ENCODE peak calls at places on chromosomes 4 and X, in eight cellular contexts. B, M, E, Q, A, V, F and J are unnamed samples.

GRCh38 chr4:39045791-39046221 is 13.6 kb upstream of the TMEM156 start:
- DNase-seq in B (peak), M (peak), E (peak), Q (no peak), A (no peak), V (no peak), F (no peak), J (no peak)

GRCh38 chrX:108511721-108512120 is 72.1 kb downstream of the COL4A5 start:
- DNase-seq in B (peak), M (no peak), E (peak), Q (no peak), A (peak), V (no peak), F (no peak), J (no peak)

GRCh38 chrX:34656842-34657780 is at the start of gene TMEM47:
- DNase-seq in B (peak), M (peak), E (peak), Q (peak), A (peak), V (peak), F (peak), J (peak)

GRCh38 chr4:7191546-7192251 is 639 bp upstream of the SORCS2 start:
- DNase-seq in B (no peak), M (no peak), E (no peak), Q (peak), A (no peak), V (no peak), F (no peak), J (no peak)

GRCh38 chr4:44149242-44149641 is 299.4 kb downstream of the KCTD8 start:
- DNase-seq in B (no peak), M (no peak), E (no peak), Q (no peak), A (no peak), V (no peak), F (no peak), J (no peak)

GRCh38 chr4:107519057-107519456 is 201.0 kb downstream of the PAPSS1 start:
- DNase-seq in B (peak), M (peak), E (peak), Q (no peak), A (peak), V (no peak), F (peak), J (no peak)

GRCh38 chr4:7374571-7374970 is 60.2 kb downstream of the PSAPL1 start:
- DNase-seq in B (no peak), M (no peak), E (no peak), Q (no peak), A (no peak), V (no peak), F (no peak), J (no peak)

GRCh38 chr4:139389102-139389501 is 64.8 kb upstream of the RAB33B start:
- DNase-seq in B (no peak), M (no peak), E (no peak), Q (no peak), A (no peak), V (no peak), F (no peak), J (no peak)

GRCh38 chr4:118716304-118716703 is 31.1 kb downstream of the METTL14 start:
- DNase-seq in B (no peak), M (no peak), E (no peak), Q (no peak), A (no peak), V (no peak), F (no peak), J (no peak)

GRCh38 chr4:122500852-122501501 is 44.5 kb upstream of the IL2 start:
- DNase-seq in B (no peak), M (no peak), E (no peak), Q (no peak), A (no peak), V (no peak), F (no peak), J (no peak)

GRCh38 chrX:17474892-17475291 is 99.9 kb downstream of the NHS start:
- DNase-seq in B (peak), M (peak), E (peak), Q (no peak), A (no peak), V (no peak), F (no peak), J (no peak)

GRCh38 chrX:12615061-12615460 is 176.2 kb upstream of the PRPS2 start:
- DNase-seq in B (no peak), M (no peak), E (no peak), Q (no peak), A (no peak), V (no peak), F (no peak), J (no peak)

GRCh38 chr4:100041646-100042045 is 91.6 kb upstream of the H2AZ1 start:
- DNase-seq in B (peak), M (no peak), E (peak), Q (no peak), A (peak), V (no peak), F (no peak), J (no peak)

GRCh38 chr4:124191329-124191728 is 521.2 kb downstream of the ANKRD50 start:
- DNase-seq in B (no peak), M (no peak), E (no peak), Q (no peak), A (no peak), V (no peak), F (no peak), J (no peak)

GRCh38 chr4:114151-114550 is 10.2 kb upstream of the ZNF718 start:
- DNase-seq in B (no peak), M (no peak), E (no peak), Q (no peak), A (no peak), V (no peak), F (no peak), J (no peak)

GRCh38 chr4:8840006-8840793 is 31.4 kb downstream of the HMX1 start:
- DNase-seq in B (no peak), M (no peak), E (no peak), Q (peak), A (no peak), V (no peak), F (no peak), J (no peak)

GRCh38 chr4:165332502-165332901 is 5.0 kb downstream of the MSMO1 start:
- DNase-seq in B (no peak), M (no peak), E (no peak), Q (no peak), A (no peak), V (no peak), F (no peak), J (no peak)

GRCh38 chr4:165330071-165330470 is 2.6 kb downstream of the MSMO1 start:
- DNase-seq in B (no peak), M (no peak), E (no peak), Q (no peak), A (no peak), V (no peak), F (no peak), J (no peak)

GRCh38 chr4:165331316-165331715 is 3.8 kb downstream of the MSMO1 start:
- DNase-seq in B (no peak), M (no peak), E (peak), Q (no peak), A (no peak), V (no peak), F (no peak), J (no peak)

GRCh38 chr4:165330666-165331065 is 3.2 kb downstream of the MSMO1 start:
- DNase-seq in B (no peak), M (no peak), E (no peak), Q (no peak), A (no peak), V (no peak), F (no peak), J (no peak)

DNA sequence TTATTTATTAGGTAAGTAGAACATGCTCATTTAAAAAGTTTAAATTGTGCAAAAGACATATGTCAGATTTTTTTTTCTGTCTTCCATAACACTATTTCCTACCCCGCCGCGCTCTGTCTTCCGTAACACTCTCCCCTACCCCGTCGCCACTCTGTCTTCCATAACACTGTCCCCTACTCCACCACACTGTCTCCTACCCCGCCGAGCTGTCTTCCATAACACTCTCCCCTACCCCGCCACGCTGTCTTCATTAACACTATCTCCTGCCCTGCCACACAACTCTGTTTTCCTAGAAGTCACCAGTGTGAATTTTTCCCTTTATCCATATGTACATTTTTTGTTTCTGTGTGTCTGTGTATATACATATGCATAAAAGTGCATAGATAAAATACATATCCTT is 4.4 kb downstream of the MSMO1 start:
- DNase-seq in B (no peak), M (no peak), E (no peak), Q (no peak), A (no peak), V (no peak), F (no peak), J (no peak)
- H3K4me3 ChIP-seq in B (no peak), M (no peak), E (no peak), Q (no peak), A (peak), V (no peak), F (peak), J (no peak)

GRCh38 chrX:69258893-69259292 is 93.6 kb upstream of the PJA1 start:
- DNase-seq in B (no peak), M (no peak), E (no peak), Q (no peak), A (no peak), V (no peak), F (no peak), J (no peak)

GRCh38 chrX:69264134-69264533 is 98.9 kb upstream of the PJA1 start:
- DNase-seq in B (no peak), M (no peak), E (no peak), Q (no peak), A (no peak), V (no peak), F (no peak), J (no peak)

GRCh38 chrX:69263421-69263820 is 98.2 kb upstream of the PJA1 start:
- DNase-seq in B (no peak), M (no peak), E (no peak), Q (no peak), A (no peak), V (no peak), F (no peak), J (no peak)

GRCh38 chrX:69257504-69258127 is 92.4 kb upstream of the PJA1 start:
- DNase-seq in B (no peak), M (no peak), E (no peak), Q (no peak), A (no peak), V (no peak), F (no peak), J (no peak)

GRCh38 chrX:69262036-69262905 is 97.0 kb upstream of the PJA1 start:
- DNase-seq in B (peak), M (peak), E (no peak), Q (no peak), A (no peak), V (no peak), F (no peak), J (no peak)
- H3K4me3 ChIP-seq in B (no peak), M (no peak), E (no peak), Q (no peak), A (no peak), V (no peak), F (no peak), J (no peak)

GRCh38 chr4:102335616-102336015 is 9.7 kb downstream of the SLC39A8 start:
- DNase-seq in B (no peak), M (no peak), E (no peak), Q (no peak), A (no peak), V (no peak), F (no peak), J (no peak)

GRCh38 chr4:102338405-102338804 is 6.9 kb downstream of the SLC39A8 start:
- DNase-seq in B (no peak), M (no peak), E (peak), Q (no peak), A (no peak), V (no peak), F (no peak), J (no peak)

GRCh38 chr4:102342404-102343074 is 2.7 kb downstream of the SLC39A8 start:
- DNase-seq in B (no peak), M (no peak), E (no peak), Q (no peak), A (no peak), V (no peak), F (no peak), J (no peak)

GRCh38 chr4:102341201-102341600 is 4.1 kb downstream of the SLC39A8 start:
- DNase-seq in B (no peak), M (no peak), E (no peak), Q (no peak), A (no peak), V (no peak), F (no peak), J (no peak)

GRCh38 chr4:102339018-102339417 is 6.3 kb downstream of the SLC39A8 start:
- DNase-seq in B (no peak), M (no peak), E (no peak), Q (no peak), A (no peak), V (no peak), F (no peak), J (no peak)
- H3K4me3 ChIP-seq in B (no peak), M (no peak), E (no peak), Q (no peak), A (no peak), V (no peak), F (no peak), J (no peak)

DNA sequence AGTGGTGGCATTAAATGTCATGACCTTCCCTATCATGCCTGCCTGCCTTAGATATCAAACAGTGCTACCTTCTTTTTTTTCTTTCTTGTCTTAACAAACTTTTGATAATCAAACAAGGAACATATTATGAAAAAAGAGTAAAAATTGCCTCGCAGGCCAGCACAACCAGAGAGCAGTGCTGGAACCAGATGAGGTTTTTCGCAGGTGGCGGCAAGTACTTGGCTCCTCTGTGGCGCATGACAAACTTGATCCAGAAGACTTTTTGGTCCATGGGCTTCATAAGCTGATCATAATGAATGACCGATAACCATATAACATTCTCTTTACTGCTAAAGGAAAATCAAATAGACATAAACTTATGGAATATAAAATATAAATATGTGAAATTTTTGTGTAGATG is 61.8 kb downstream of the UGT2B10 start:
- DNase-seq in B (no peak), M (no peak), E (no peak), Q (no peak), A (no peak), V (peak), F (no peak), J (no peak)
- H3K4me3 ChIP-seq in B (no peak), M (no peak), E (no peak), Q (no peak), A (no peak), V (peak), F (no peak), J (no peak)

DNA sequence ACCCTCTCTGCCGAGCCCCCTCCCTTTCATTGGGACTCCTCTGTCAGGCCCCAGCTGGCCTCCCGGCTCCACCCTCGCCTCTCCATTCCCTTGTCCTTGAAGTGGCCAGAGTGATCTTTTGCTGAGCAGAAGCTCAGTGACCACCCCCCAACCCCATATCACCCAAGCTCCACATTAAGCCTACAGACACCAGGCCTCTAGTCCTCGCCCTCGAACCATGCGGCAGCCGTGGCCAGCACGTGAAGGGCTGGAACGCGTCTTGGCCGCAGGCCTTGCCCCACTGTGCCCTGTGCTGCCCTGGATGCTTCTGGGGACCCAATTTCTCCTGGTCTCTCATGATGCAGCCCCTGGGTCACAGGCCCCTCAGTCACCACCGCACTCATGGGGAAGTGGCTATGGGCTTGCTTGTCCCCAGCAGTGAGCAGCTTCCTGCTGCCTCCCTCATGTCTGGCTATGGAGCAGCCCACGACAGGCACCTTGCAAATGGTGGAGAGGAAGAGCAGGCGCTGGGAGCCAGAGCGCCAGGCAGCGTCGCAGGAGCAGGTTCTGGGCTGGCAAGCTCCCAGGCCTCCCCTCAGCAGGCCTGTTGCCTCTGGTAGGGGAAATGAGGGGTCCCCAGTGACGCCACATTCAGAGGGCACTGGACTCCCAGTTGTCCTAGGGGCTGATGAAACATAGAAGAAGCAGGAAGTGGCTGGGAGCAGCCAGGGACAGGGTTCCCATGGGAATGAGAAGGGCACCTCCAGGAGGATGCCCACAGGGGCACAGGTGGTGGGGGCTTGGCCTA is 757 bp upstream of the SRPK3 start:
- DNase-seq in B (no peak), M (no peak), E (no peak), Q (no peak), A (no peak), V (peak), F (no peak), J (no peak)
- H3K4me3 ChIP-seq in B (no peak), M (no peak), E (no peak), Q (peak), A (no peak), V (no peak), F (no peak), J (no peak)

GRCh38 chrX:150694738-150695410 is 1.7 kb downstream of the MTMR1 start:
- DNase-seq in B (no peak), M (no peak), E (peak), Q (no peak), A (no peak), V (no peak), F (no peak), J (no peak)
- H3K4me3 ChIP-seq in B (no peak), M (no peak), E (no peak), Q (peak), A (no peak), V (no peak), F (no peak), J (no peak)

GRCh38 chr4:3037957-3038451 is 36.3 kb downstream of the HTT-AS start:
- DNase-seq in B (no peak), M (peak), E (no peak), Q (peak), A (no peak), V (no peak), F (no peak), J (no peak)
- H3K4me3 ChIP-seq in B (no peak), M (no peak), E (no peak), Q (peak), A (no peak), V (no peak), F (no peak), J (peak)

DNA sequence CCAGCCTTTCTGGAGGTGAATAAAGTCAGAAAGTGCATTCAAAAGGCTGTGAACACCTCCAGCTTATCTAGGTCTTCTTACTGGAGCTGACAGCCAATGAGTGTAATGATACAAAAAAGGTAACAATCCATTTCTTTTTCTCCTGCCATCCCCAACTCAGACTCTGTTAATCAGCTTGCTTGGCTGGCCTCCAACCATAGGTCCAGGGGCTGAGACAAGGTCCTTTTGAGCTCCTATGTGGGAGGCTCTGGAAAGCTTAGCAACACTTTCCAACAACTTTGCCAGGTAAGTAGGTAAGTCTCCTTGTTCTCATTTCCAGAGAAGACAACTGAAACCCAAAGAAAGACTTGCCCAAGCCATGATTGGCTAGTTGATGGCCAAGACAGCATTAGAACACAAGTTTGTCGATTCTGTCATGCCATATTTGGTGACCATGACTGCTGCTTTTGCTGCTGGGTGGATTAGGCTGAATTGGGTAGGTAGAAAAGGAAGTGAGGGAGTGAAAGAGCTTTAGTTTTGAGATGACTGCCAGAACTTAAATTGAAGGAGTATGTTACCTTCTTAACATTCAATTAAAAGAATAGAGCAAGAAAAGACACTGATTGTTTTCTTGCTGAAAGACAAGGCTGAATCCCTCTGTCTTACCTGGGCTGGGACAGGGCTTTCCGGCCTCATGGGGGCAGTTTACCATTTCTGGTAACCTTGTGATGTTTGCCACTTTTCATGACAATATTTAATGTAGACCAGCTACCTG is 22.8 kb downstream of the VSIG4 start:
- DNase-seq in B (no peak), M (no peak), E (no peak), Q (no peak), A (no peak), V (no peak), F (no peak), J (no peak)
- H3K4me3 ChIP-seq in B (no peak), M (no peak), E (no peak), Q (no peak), A (no peak), V (no peak), F (no peak), J (no peak)

DNA sequence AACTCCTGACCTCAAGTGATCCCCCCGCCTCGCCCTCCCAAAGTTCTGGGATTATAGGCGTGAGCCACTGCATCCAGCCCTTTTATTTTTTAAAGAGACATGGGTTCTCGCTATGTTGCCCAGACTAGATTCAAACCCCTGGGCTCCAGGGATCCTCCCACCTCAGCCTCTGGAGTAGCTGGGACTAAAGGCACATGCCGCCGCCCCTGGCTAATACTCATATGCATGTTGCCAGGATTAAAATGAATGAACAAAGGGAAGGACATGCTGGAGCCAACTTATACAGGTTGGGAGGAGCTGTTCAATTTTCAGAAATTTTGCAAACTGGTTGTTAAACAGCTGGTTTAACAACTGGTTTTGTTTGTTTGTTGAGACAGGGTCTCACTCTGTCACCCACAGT is 1.4 kb upstream of the FTSJ1 start:
- DNase-seq in B (no peak), M (no peak), E (no peak), Q (no peak), A (no peak), V (no peak), F (no peak), J (no peak)
- H3K4me3 ChIP-seq in B (no peak), M (no peak), E (no peak), Q (no peak), A (no peak), V (no peak), F (peak), J (no peak)

DNA sequence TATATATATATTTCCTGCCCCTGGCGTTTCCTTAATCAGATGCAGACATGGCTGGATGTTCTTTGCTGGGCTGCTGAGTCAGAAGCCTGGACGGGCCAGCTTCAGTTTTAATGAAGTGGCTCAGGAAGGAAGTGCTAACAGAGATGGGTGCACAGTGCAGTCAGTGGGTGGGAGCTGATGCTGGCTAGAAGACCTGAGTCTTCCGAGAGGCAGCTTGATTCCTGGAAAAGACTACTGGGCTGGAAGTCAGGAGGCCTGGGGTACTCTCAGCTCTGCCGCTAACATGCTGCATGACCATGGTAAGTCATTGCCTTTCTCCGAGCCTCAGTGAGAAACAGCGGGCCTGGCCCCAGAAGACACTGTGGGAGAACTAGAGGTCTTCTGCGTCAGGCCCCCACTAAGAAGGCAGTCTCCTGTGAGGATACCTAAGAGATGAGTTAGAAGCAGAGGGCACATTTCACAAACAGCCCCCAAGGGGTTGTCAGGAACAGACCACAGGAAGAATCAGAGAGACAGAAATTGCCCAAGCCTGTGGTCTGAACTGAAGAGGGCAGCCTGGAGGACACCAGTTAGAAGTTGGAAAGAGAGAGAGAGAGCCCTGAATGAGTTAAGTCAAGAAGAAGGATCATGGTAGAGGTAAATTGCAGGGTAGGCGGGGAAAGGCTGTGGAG is 8.3 kb upstream of the CD40LG start:
- DNase-seq in B (no peak), M (no peak), E (peak), Q (no peak), A (peak), V (no peak), F (no peak), J (no peak)
- H3K4me3 ChIP-seq in B (no peak), M (no peak), E (no peak), Q (no peak), A (no peak), V (no peak), F (no peak), J (no peak)